ENCODE peak calls at places on chromosomes 11 and 22, in six cellular contexts. G, F, Y, X, H and B are unnamed samples.

GRCh38 chr11:66686801-66687750 is 9.4 kb upstream of the RBM4B start:
- DNase-seq in G (no peak), F (peak; percentile 96), Y (no peak), X (peak; percentile 63), H (no peak), B (no peak)

GRCh38 chr11:67022961-67023956 is at the start of gene SYT12:
- DNase-seq in G (no peak), F (no peak), Y (peak; percentile 64), X (peak; percentile 68), H (no peak), B (no peak)

GRCh38 chr11:44623321-44623715 is 57.9 kb downstream of the CD82 start:
- DNase-seq in G (no peak), F (no peak), Y (no peak), X (no peak), H (no peak), B (peak; percentile 58)

GRCh38 chr22:25508161-25508560 is 56.3 kb upstream of the GRK3 start:
- DNase-seq in G (no peak), F (no peak), Y (no peak), X (no peak), H (no peak), B (no peak)

GRCh38 chr11:132658696-132659095 is 873.6 kb downstream of the OPCML start:
- DNase-seq in G (no peak), F (peak; percentile 96), Y (no peak), X (no peak), H (no peak), B (no peak)

GRCh38 chr11:118015385-118015841 is 29.2 kb downstream of the IL10RA start:
- DNase-seq in G (no peak), F (no peak), Y (no peak), X (no peak), H (no peak), B (peak; percentile 52)

GRCh38 chr22:44936201-44936600 is 73.6 kb downstream of the PHF21B start:
- DNase-seq in G (no peak), F (no peak), Y (no peak), X (no peak), H (no peak), B (no peak)

GRCh38 chr11:118152552-118153471 is at the start of gene SCN4B:
- DNase-seq in G (peak; percentile 41), F (no peak), Y (peak; percentile 85), X (peak; percentile 91), H (no peak), B (no peak)

GRCh38 chr11:27331984-27332383 is 31.0 kb downstream of the CCDC34 start:
- DNase-seq in G (no peak), F (peak; percentile 23), Y (peak; percentile 56), X (no peak), H (no peak), B (no peak)

GRCh38 chr11:42244376-42244775 is 784.9 kb upstream of the LRRC4C start:
- DNase-seq in G (no peak), F (peak; percentile 20), Y (no peak), X (no peak), H (no peak), B (no peak)

GRCh38 chr11:128511712-128512111 is 75.6 kb downstream of the ETS1 start:
- DNase-seq in G (no peak), F (no peak), Y (no peak), X (no peak), H (no peak), B (no peak)

GRCh38 chr11:128508785-128509518 is 78.4 kb downstream of the ETS1 start:
- DNase-seq in G (peak; percentile 88), F (no peak), Y (no peak), X (no peak), H (no peak), B (no peak)

GRCh38 chr11:128507936-128508335 is 79.4 kb downstream of the ETS1 start:
- DNase-seq in G (no peak), F (no peak), Y (no peak), X (no peak), H (no peak), B (no peak)

GRCh38 chr11:128512478-128513127 is 74.8 kb downstream of the ETS1 start:
- DNase-seq in G (no peak), F (no peak), Y (no peak), X (peak; percentile 48), H (no peak), B (no peak)

GRCh38 chr11:128509990-128510389 is 77.4 kb downstream of the ETS1 start:
- DNase-seq in G (peak; percentile 72), F (peak; percentile 55), Y (no peak), X (no peak), H (no peak), B (no peak)
- H3K27ac ChIP-seq in G (peak overlapping the region; percentile 46), F (no peak overlapping the region), Y (no peak overlapping the region), X (no peak overlapping the region), H (no peak overlapping the region), B (no peak overlapping the region)

DNA sequence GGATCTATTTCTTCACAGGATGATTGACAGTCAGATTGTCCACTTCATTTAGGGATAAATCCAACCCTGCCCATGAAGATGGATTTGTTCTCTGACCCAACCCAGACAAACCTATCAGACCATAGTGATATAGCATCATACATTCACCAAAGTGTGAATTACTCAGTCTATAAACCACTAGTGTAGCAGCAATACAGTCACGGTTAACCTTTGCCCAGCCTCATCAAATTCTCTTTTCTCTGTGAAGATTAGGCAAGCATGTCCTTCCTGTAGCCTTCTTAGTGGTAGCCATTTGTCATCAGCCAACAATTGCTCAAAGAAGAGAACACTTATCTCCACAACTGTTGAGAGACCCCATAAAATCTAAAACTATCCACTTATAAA is 14.4 kb upstream of the BIRC2 start:
- DNase-seq in G (no peak), F (no peak), Y (no peak), X (no peak), H (no peak), B (no peak)
- H3K27ac ChIP-seq in G (no peak overlapping the region), F (no peak overlapping the region), Y (no peak overlapping the region), X (no peak overlapping the region), H (no peak overlapping the region), B (no peak overlapping the region)

GRCh38 chr11:78798567-78799170 is 224.0 kb upstream of the NARS2 start:
- DNase-seq in G (peak; percentile 84), F (no peak), Y (peak; percentile 81), X (peak; percentile 90), H (peak; percentile 75), B (peak; percentile 83)

GRCh38 chr11:78796956-78797355 is 222.3 kb upstream of the NARS2 start:
- DNase-seq in G (peak; percentile 99), F (peak; percentile 54), Y (no peak), X (no peak), H (no peak), B (no peak)

GRCh38 chr11:78795862-78796261 is 221.2 kb upstream of the NARS2 start:
- DNase-seq in G (peak; percentile 50), F (no peak), Y (no peak), X (no peak), H (no peak), B (no peak)

GRCh38 chr11:78800089-78800690 is 225.5 kb upstream of the NARS2 start:
- DNase-seq in G (no peak), F (no peak), Y (peak; percentile 21), X (no peak), H (no peak), B (no peak)

GRCh38 chr11:78797559-78797958 is 222.9 kb upstream of the NARS2 start:
- DNase-seq in G (no peak), F (no peak), Y (no peak), X (no peak), H (no peak), B (no peak)
- H3K27ac ChIP-seq in G (peak overlapping the region; percentile 95), F (no peak overlapping the region), Y (no peak overlapping the region), X (no peak overlapping the region), H (no peak overlapping the region), B (no peak overlapping the region)

GRCh38 chr11:3056296-3057068 is 741 bp downstream of the CARS1 start:
- DNase-seq in G (no peak), F (no peak), Y (no peak), X (no peak), H (no peak), B (no peak)
- H3K27ac ChIP-seq in G (peak overlapping the region; percentile 97), F (peak overlapping the region; percentile 42), Y (peak overlapping the region; percentile 99), X (peak overlapping the region; percentile 80), H (peak overlapping the region; percentile 83), B (peak overlapping the region; percentile 83)

DNA sequence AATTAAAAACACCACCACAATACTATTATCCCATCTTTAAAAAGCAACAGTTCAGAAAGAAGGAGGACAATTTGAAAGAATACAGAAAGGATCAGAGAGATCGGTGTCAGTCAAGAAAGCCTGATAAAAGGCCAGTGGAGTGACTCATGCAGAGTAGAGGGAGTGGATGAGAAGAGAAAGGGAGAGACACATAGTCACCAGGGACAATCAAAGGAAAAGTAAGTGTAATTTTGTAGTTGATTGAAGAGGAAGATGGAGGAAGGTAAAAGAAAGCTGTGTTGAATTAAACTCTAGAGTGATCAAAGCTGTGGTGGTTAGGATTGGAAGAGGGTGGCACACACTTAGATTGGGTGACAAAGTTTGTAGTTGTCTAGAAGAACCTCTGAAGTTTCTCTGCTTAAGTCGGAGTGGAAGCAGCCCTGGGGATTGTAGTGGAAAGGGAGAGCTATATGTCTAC is 14.1 kb downstream of the SPECC1L start:
- DNase-seq in G (peak; percentile 20), F (peak; percentile 29), Y (no peak), X (no peak), H (no peak), B (no peak)
- H3K27ac ChIP-seq in G (peak overlapping the region; percentile 68), F (no peak overlapping the region), Y (no peak overlapping the region), X (peak overlapping the region; percentile 10), H (no peak overlapping the region), B (peak overlapping the region; percentile 79)

DNA sequence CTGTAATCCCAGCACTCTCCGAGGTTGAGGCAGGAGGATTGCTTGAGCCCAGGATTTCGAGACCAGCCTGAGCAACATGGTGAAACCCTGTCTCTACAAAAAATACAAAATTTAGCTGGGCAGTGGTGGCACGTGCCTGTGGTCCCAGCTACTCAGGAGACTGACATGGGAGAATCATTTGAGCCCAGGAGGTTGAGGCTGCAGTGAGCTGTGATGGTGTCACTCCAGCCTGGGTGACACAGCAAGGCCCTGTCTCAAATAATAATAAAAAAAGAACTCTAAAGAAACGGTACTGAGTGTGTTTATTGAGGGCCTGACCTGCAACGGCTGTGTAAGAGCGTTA is 52.7 kb downstream of the PRDM10 start:
- DNase-seq in G (no peak), F (no peak), Y (no peak), X (no peak), H (no peak), B (no peak)
- H3K27ac ChIP-seq in G (no peak overlapping the region), F (no peak overlapping the region), Y (no peak overlapping the region), X (no peak overlapping the region), H (no peak overlapping the region), B (no peak overlapping the region)

DNA sequence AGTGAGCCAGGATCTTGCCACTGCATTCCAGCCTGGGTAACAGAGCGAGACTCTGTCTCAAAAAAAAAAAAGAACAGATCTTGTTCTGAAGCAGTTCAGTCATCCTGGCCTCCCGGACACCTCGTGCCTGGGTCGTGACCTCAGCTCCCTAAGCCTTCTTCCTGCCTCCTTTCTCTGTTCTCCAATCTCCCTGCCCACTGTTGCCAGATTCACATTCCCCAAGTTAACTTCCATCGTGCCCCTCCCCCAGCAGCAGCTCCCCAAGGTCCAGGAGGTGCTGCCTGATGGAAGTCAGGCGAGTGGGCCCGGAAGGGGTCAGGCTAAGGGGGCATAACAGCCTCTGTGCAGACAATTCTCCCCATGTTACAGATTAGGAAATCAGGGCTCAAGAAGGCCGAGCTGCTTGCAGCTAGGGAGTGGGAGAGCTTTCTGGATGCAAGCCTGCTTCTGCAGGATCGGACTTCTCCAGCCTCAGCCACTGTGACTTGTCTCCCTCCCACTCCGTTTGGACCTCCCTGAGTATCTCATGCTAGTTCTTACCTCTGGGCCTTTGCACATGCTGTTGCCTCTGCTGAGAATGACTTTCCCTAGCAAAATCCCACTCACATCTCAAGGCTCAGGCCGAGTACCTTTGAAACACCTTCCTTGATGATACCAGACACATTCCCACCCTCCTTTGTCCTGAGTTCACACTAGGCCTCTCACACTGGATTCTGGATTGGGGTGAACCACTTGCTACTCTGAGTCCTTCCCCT is 14.3 kb upstream of the TMEM184B start:
- DNase-seq in G (no peak), F (no peak), Y (no peak), X (no peak), H (no peak), B (no peak)
- H3K27ac ChIP-seq in G (no peak overlapping the region), F (no peak overlapping the region), Y (no peak overlapping the region), X (no peak overlapping the region), H (no peak overlapping the region), B (no peak overlapping the region)